ENCODE peak calls at places on chromosome 17, in ten cellular contexts. O, X, L, K, J, I, W, C, Q and E are unnamed samples.
A peak's percentile ranks its signal among the peaks of the same experiment; 100 is the strongest.

GRCh38 chr17:63564562-63564961 is 14.3 kb downstream of the DCAF7 start:
- DNase-seq in X (no peak), W (no peak), O (no peak), L (no peak), J (no peak), I (no peak), Q (no peak), C (no peak), K (no peak), E (no peak)

GRCh38 chr17:929547-929946 is 50.0 kb downstream of the NXN start:
- DNase-seq in J (no peak), I (no peak), O (no peak), K (peak; percentile 30), W (no peak), L (no peak), C (no peak), X (no peak), Q (no peak), E (no peak)

GRCh38 chr17:71071837-71072236 is 902.5 kb downstream of the KCNJ2 start:
- DNase-seq in J (no peak), W (no peak), L (no peak), K (no peak), O (no peak), C (no peak), X (no peak), I (no peak), Q (no peak), E (no peak)

GRCh38 chr17:62760059-62760887 is 47.8 kb downstream of the MARCHF10 start:
- DNase-seq in O (no peak), Q (no peak), C (no peak), I (no peak), K (no peak), W (no peak), L (no peak), J (no peak), X (no peak), E (no peak)

GRCh38 chr17:10844667-10845387 is 6.9 kb upstream of the PIRT start:
- DNase-seq in I (peak; percentile 72), W (peak; percentile 76), L (peak; percentile 67), J (peak; percentile 74), X (peak; percentile 17), O (peak; percentile 90), K (peak; percentile 81), Q (peak; percentile 68), C (peak; percentile 90), E (peak; percentile 59)

GRCh38 chr17:70006159-70006558 is 68.9 kb upstream of the KCNJ16 start:
- DNase-seq in J (no peak), L (no peak), W (no peak), I (no peak), O (no peak), Q (no peak), C (no peak), X (no peak), K (no peak), E (no peak)

GRCh38 chr17:74042744-74043486 is 160.6 kb upstream of the RPL38 start:
- DNase-seq in O (no peak), K (no peak), C (no peak), X (no peak), L (no peak), Q (peak; percentile 51), J (no peak), I (peak; percentile 46), W (no peak), E (no peak)

GRCh38 chr17:79996291-79996690 is 39.4 kb downstream of the TBC1D16 start:
- DNase-seq in L (no peak), I (no peak), C (no peak), Q (no peak), J (no peak), K (no peak), X (no peak), W (no peak), O (peak; percentile 47), E (no peak)

GRCh38 chr17:65723356-65723928 is 162.0 kb upstream of the AXIN2 start:
- DNase-seq in Q (no peak), C (no peak), W (no peak), X (no peak), O (no peak), L (no peak), J (no peak), I (no peak), K (no peak), E (no peak)

GRCh38 chr17:2571523-2572303 is 21.7 kb upstream of the PAFAH1B1 start:
- DNase-seq in J (no peak), K (no peak), C (no peak), W (no peak), I (no peak), O (no peak), L (no peak), X (no peak), Q (no peak), E (no peak)

GRCh38 chr17:83156408-83156807 is 77.0 kb downstream of the METRNL start:
- DNase-seq in J (no peak), O (no peak), W (no peak), K (no peak), Q (no peak), X (no peak), L (no peak), C (no peak), I (no peak), E (no peak)

GRCh38 chr17:38416840-38417209 is 11.4 kb upstream of the ARHGAP23 start:
- DNase-seq in Q (no peak), I (no peak), X (no peak), L (no peak), K (no peak), W (no peak), C (no peak), J (no peak), O (no peak), E (no peak)

GRCh38 chr17:33469911-33470310 is 176.8 kb upstream of the ASIC2 start:
- DNase-seq in W (no peak), C (peak; percentile 19), Q (no peak), X (no peak), J (no peak), I (no peak), L (no peak), O (no peak), K (no peak), E (no peak)

GRCh38 chr17:82665891-82666290 is 17.6 kb upstream of the WDR45B start:
- DNase-seq in K (no peak), X (no peak), I (no peak), W (no peak), O (no peak), Q (no peak), C (no peak), L (no peak), J (no peak), E (no peak)

GRCh38 chr17:43615330-43615729 is 46.4 kb downstream of the MEOX1 start:
- DNase-seq in O (no peak), J (no peak), W (no peak), K (no peak), C (no peak), L (no peak), Q (no peak), X (no peak), I (no peak), E (no peak)

GRCh38 chr17:42457107-42457787 is 1.4 kb upstream of the ATP6V0A1 start:
- DNase-seq in O (no peak), W (no peak), Q (no peak), K (no peak), I (peak; percentile 70), C (no peak), J (no peak), X (no peak), L (no peak), E (no peak)

GRCh38 chr17:43714338-43715149 is 44.0 kb downstream of the SOST start:
- DNase-seq in Q (no peak), J (no peak), I (no peak), L (no peak), W (no peak), X (no peak), K (no peak), C (no peak), O (no peak), E (no peak)

GRCh38 chr17:45261577-45262515 is at the start of gene SPATA32:
- DNase-seq in L (no peak), W (peak; percentile 82), X (no peak), J (peak; percentile 21), I (no peak), Q (peak; percentile 46), C (peak; percentile 74), K (peak; percentile 83), O (peak; percentile 86), E (no peak)

GRCh38 chr17:17086585-17086984 is 44.3 kb downstream of the MPRIP start:
- DNase-seq in Q (no peak), K (no peak), L (no peak), C (no peak), O (no peak), I (no peak), J (no peak), X (no peak), W (no peak), E (no peak)

GRCh38 chr17:57672205-57672632 is 72.9 kb downstream of the CCDC182 start:
- DNase-seq in X (no peak), C (peak; percentile 15), Q (no peak), I (no peak), W (no peak), J (peak; percentile 44), O (no peak), K (no peak), L (no peak), E (no peak)

GRCh38 chr17:42950044-42950783 is 14.0 kb downstream of the AARSD1 start:
- DNase-seq in Q (no peak), X (no peak), I (no peak), L (no peak), K (no peak), C (no peak), W (no peak), O (no peak), J (no peak), E (no peak)

GRCh38 chr17:50347087-50347893 is 1.4 kb downstream of the XYLT2 start:
- DNase-seq in K (no peak), W (no peak), X (no peak), O (no peak), I (no peak), J (no peak), C (no peak), Q (no peak), L (no peak), E (no peak)

GRCh38 chr17:42363767-42364585 is 24.3 kb downstream of the STAT3 start:
- DNase-seq in I (no peak), C (no peak), L (no peak), W (no peak), X (no peak), K (no peak), J (no peak), Q (peak; percentile 29), O (no peak), E (no peak)

GRCh38 chr17:18968945-18969887 is 17.3 kb downstream of the SLC5A10 start:
- DNase-seq in I (no peak), X (no peak), C (peak; percentile 93), O (no peak), J (no peak), K (no peak), L (no peak), W (no peak), Q (no peak), E (no peak)

GRCh38 chr17:66507982-66508760 is 205.8 kb downstream of the PRKCA start:
- DNase-seq in J (no peak), X (no peak), L (no peak), W (no peak), C (no peak), K (no peak), Q (no peak), I (no peak), O (no peak), E (no peak)

GRCh38 chr17:2213291-2213960 is 90.2 kb downstream of the SMG6 start:
- DNase-seq in K (peak; percentile 48), Q (no peak), O (peak; percentile 65), L (no peak), W (no peak), C (no peak), X (peak; percentile 14), I (peak; percentile 52), J (no peak), E (no peak)

GRCh38 chr17:30376621-30377452 is 1.9 kb upstream of the CPD start:
- DNase-seq in J (peak; percentile 72), C (peak; percentile 34), K (peak; percentile 68), I (peak; percentile 77), X (peak; percentile 30), O (peak; percentile 80), W (peak; percentile 69), L (peak; percentile 54), Q (peak; percentile 37), E (peak; percentile 98)

GRCh38 chr17:2101448-2102257 is 46.8 kb downstream of the HIC1 start:
- DNase-seq in Q (no peak), O (no peak), K (peak; percentile 52), W (peak; percentile 56), X (peak; percentile 77), I (no peak), C (peak; percentile 96), L (no peak), J (peak; percentile 79), E (no peak)